ENCODE peak calls at places on chromosome 1, in eight cellular contexts. O is esophagus squamous epithelium; P is fibroblast of lung; S is K562; A is OCI-LY7; E is testis; W is ovary; M is CD8-positive, alpha-beta T cell. V is an unnamed sample.

GRCh38 chr1:154849645-154850131 is 20.4 kb downstream of the KCNN3 start:
- DNase-seq in O (no peak), P (no peak), S (no peak), A (no peak), E (no peak), W (no peak), M (no peak), V (no peak)

GRCh38 chr1:181089017-181089776 is 697 bp downstream of the IER5 start:
- DNase-seq in O (no peak), P (no peak), S (peak), A (peak), E (no peak), W (peak), M (peak), V (no peak)

GRCh38 chr1:197736689-197737088 is 38.6 kb downstream of the DENND1B start:
- DNase-seq in O (no peak), P (peak), S (no peak), A (no peak), E (no peak), W (no peak), M (no peak), V (no peak)

GRCh38 chr1:3577711-3578432 is 33.4 kb downstream of the MEGF6 start:
- DNase-seq in O (no peak), P (no peak), S (no peak), A (no peak), E (no peak), W (no peak), M (no peak), V (no peak)

GRCh38 chr1:925532-926421 is 2.1 kb downstream of the SAMD11 start:
- DNase-seq in O (no peak), P (peak), S (peak), A (no peak), E (no peak), W (no peak), M (no peak), V (peak)

GRCh38 chr1:113984710-113985109 is 5.4 kb downstream of the OLFML3 start:
- DNase-seq in O (no peak), P (no peak), S (no peak), A (no peak), E (no peak), W (no peak), M (no peak), V (no peak)

GRCh38 chr1:94865369-94865768 is 45.2 kb downstream of the SLC44A3 start:
- DNase-seq in O (no peak), P (peak), S (no peak), A (no peak), E (no peak), W (no peak), M (no peak), V (no peak)

GRCh38 chr1:221765527-221765926 is 23.6 kb upstream of the DUSP10 start:
- DNase-seq in O (no peak), P (no peak), S (no peak), A (no peak), E (no peak), W (no peak), M (no peak), V (no peak)

GRCh38 chr1:150642296-150642695 is 12.9 kb upstream of the ENSA start:
- DNase-seq in O (no peak), P (no peak), S (no peak), A (no peak), E (no peak), W (no peak), M (no peak), V (no peak)

GRCh38 chr1:61143821-61144220 is 61.5 kb downstream of the NFIA start:
- DNase-seq in O (no peak), P (no peak), S (no peak), A (no peak), E (no peak), W (no peak), M (no peak), V (peak)

DNA sequence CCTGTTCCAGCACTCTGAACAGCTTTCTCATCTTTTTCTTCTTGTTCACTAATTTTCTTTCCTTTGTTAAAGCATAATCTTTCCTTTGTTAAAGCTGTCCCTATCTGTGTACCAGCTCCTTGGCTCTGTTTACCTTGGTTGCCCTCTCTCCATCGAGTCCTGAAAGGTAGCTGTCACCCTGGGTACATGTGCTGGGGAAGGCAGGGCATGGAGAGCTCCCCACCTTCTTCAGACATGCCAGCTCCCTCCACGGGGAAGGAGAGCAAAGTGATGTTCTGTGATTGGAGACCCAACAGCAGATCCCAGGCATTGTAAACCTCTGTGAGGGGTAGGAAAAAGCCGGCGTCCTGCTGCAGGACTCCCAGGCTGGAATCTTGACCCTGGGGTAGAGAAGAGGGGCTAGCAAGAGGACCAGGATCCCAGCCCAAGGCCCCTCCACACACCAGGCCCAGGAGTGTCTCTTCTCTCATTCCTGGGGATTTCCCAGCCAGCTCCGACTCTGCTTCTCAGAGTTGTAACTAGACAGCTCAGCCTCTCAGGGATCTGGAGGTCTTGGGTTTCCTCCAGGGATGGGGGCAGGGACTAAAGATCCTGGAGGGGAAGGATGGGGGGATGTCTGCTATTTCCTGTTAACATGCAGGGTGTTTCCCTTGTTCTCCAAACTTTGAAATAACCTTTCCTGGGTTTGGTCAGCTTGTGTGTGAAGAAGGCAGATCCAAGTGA is 34.4 kb downstream of the TMCC2 start:
- DNase-seq in O (no peak), P (no peak), S (no peak), A (no peak), E (no peak), W (no peak), M (no peak), V (no peak)
- H3K27ac ChIP-seq in O (no peak), P (no peak), S (no peak), A (no peak), E (no peak), W (no peak), M (no peak), V (no peak)

DNA sequence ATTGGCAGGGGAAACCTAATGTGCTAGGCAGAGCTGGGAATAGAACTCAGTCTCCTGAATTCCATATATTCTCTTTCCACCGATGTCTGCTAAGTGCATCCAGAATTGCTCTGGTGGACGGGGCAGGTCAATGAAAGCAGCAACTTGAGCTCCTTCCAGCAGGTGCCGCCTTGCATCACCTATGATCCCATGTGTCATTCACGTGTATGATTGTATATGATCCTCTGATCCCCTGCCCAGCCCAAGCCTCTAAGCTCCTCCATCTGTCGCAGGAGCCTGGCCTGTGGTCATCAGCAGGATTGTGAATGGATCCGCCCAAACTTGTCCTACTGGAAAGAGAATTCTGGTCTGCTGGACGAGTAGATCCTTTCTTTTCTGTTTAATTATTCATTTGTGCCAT is 13.1 kb downstream of the ACTA1 start:
- DNase-seq in O (no peak), P (no peak), S (peak), A (peak), E (no peak), W (no peak), M (no peak), V (peak)
- TF ChIP-seq CTCF in O (no peak), P (no peak), S (peak), A (peak), E (no peak), W (no peak), M (no peak), V (peak)

GRCh38 chr1:31957701-31958674 is 19.8 kb upstream of the PTP4A2 start:
- DNase-seq in O (no peak), P (no peak), S (peak), A (no peak), E (peak), W (no peak), M (no peak), V (no peak)

GRCh38 chr1:31959521-31959920 is 21.4 kb upstream of the PTP4A2 start:
- DNase-seq in O (no peak), P (no peak), S (no peak), A (no peak), E (no peak), W (no peak), M (no peak), V (no peak)

GRCh38 chr1:31952825-31953220 is 14.7 kb upstream of the PTP4A2 start:
- DNase-seq in O (no peak), P (no peak), S (peak), A (no peak), E (no peak), W (no peak), M (no peak), V (no peak)

GRCh38 chr1:31954607-31955283 is 16.6 kb upstream of the PTP4A2 start:
- DNase-seq in O (no peak), P (peak), S (peak), A (no peak), E (peak), W (peak), M (no peak), V (no peak)

GRCh38 chr1:31955917-31956736 is 18.0 kb upstream of the PTP4A2 start:
- DNase-seq in O (peak), P (peak), S (peak), A (no peak), E (peak), W (peak), M (peak), V (peak)
- H3K4me3 ChIP-seq in O (no peak), P (no peak), S (no peak), A (no peak), E (no peak), W (no peak), M (no peak), V (no peak)

DNA sequence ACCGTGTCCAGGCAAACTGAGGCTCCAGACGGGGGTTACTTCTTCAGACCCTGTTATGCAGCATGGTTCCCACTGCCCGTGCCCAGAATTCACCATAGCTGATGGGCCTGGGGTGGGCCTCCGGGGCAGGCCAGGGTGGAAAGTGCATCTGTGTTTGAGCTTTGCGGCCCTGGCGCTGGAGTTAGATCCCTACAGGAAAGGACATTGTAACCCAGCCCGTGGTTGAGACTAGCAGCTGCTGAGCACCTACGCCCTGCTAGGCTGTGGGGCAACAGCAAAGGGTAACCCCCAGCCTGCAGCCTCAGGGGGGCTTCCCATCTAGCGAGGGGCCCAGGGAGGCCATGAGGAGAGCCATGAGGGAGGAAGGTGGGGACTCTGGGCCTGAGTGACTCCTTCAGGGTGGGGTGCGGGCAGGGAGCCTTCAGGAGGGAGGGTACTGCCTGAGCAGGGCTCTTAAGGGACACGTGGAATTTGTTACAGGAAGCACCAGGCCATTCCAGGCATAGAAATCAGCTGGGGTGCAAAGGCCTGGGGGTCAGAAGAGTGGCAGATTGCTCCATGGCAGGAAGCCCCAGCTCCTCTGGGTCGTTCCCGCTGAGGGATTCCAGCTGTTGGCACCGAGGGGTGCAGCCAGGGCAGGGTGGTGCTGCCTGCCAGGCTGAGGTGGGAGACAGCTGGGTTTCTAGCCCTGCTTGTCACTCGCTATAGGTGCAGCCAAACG is 18.9 kb downstream of the TNFRSF1B start:
- DNase-seq in O (no peak), P (peak), S (no peak), A (no peak), E (no peak), W (no peak), M (no peak), V (no peak)
- H3K27ac ChIP-seq in O (peak), P (peak), S (no peak), A (no peak), E (peak), W (no peak), M (no peak), V (no peak)

V was measured in WERI-Rb-1.